ENCODE peak calls at places on chromosomes 3 and 15, in four cellular contexts. One of them, this sample, is unnamed.

GRCh38 chr3:18499256-18499655 is 74.1 kb upstream of the SATB1 start:
- DNase-seq in upper lobe of right lung: no peak
- DNase-seq in SJSA1: no peak
- DNase-seq in astrocyte: no peak
- DNase-seq in this sample: no peak

GRCh38 chr3:194312743-194313281 is 38.3 kb downstream of the CPN2 start:
- DNase-seq in astrocyte: peak; percentile 85
- DNase-seq in SJSA1: no peak
- DNase-seq in upper lobe of right lung: peak; percentile 64
- DNase-seq in this sample: peak; percentile 65

GRCh38 chr3:126124896-126125295 is 41.0 kb upstream of the SLC41A3 start:
- DNase-seq in SJSA1: no peak
- DNase-seq in upper lobe of right lung: no peak
- DNase-seq in astrocyte: no peak
- DNase-seq in this sample: no peak

GRCh38 chr3:189718215-189718614 is 87.0 kb downstream of the TP63 start:
- DNase-seq in upper lobe of right lung: no peak
- DNase-seq in astrocyte: no peak
- DNase-seq in SJSA1: no peak
- DNase-seq in this sample: no peak

GRCh38 chr3:185807455-185808068 is 17.3 kb downstream of the IGF2BP2 start:
- DNase-seq in astrocyte: peak; percentile 94
- DNase-seq in upper lobe of right lung: no peak
- DNase-seq in SJSA1: peak; percentile 20
- DNase-seq in this sample: peak; percentile 95

GRCh38 chr3:61903931-61904657 is 342.7 kb downstream of the PTPRG start:
- DNase-seq in upper lobe of right lung: no peak
- DNase-seq in SJSA1: no peak
- DNase-seq in astrocyte: peak; percentile 37
- DNase-seq in this sample: peak; percentile 38

GRCh38 chr3:16177962-16178627 is 3.6 kb downstream of the GALNT15 start:
- DNase-seq in astrocyte: peak; percentile 80
- DNase-seq in upper lobe of right lung: peak; percentile 86
- DNase-seq in SJSA1: peak; percentile 92
- DNase-seq in this sample: peak; percentile 95

GRCh38 chr3:58584690-58585004 is 7.5 kb upstream of the FAM107A start:
- DNase-seq in upper lobe of right lung: no peak
- DNase-seq in astrocyte: no peak
- DNase-seq in SJSA1: no peak
- DNase-seq in this sample: peak; percentile 50

GRCh38 chr3:16147226-16147625 is 27.3 kb upstream of the GALNT15 start:
- DNase-seq in SJSA1: no peak
- DNase-seq in upper lobe of right lung: no peak
- DNase-seq in astrocyte: peak; percentile 58
- DNase-seq in this sample: peak; percentile 68

GRCh38 chr15:62607643-62608042 is 434.9 kb upstream of the TPM1 start:
- DNase-seq in SJSA1: no peak
- DNase-seq in astrocyte: peak; percentile 83
- DNase-seq in upper lobe of right lung: no peak
- DNase-seq in this sample: peak; percentile 87

GRCh38 chr15:73324496-73325170 is 44.1 kb downstream of the HCN4 start:
- DNase-seq in astrocyte: no peak
- DNase-seq in SJSA1: no peak
- DNase-seq in upper lobe of right lung: peak; percentile 49
- DNase-seq in this sample: no peak

GRCh38 chr3:193865879-193866480 is 270.0 kb upstream of the HES1 start:
- DNase-seq in upper lobe of right lung: no peak
- DNase-seq in astrocyte: no peak
- DNase-seq in SJSA1: peak; percentile 69
- DNase-seq in this sample: no peak

GRCh38 chr3:44396200-44397171 is 57.9 kb downstream of the TCAIM start:
- DNase-seq in SJSA1: no peak
- DNase-seq in astrocyte: no peak
- DNase-seq in upper lobe of right lung: no peak
- DNase-seq in this sample: no peak

DNA sequence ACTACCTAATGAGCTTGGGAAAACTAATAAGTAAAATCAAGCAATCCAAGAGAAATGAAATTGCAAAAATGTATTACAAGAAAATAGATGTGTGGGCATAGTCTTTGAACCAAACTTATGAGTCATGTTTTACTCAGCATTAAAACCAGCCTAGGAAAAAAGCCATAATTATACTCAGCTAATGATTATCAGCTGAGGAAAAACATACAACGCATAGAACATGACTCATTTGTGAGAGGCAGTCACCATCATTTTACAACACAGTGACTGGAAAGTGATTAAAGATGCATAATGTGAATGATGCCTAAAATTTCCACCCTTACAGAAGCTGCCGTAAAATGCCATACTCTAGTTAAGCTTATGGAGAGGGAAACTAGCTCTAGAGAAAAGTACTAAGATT is 238.0 kb upstream of the EOMES start:
- DNase-seq in SJSA1: no peak
- DNase-seq in astrocyte: peak; percentile 50
- DNase-seq in upper lobe of right lung: no peak
- DNase-seq in this sample: peak; percentile 91
- H3K4me1 ChIP-seq in SJSA1: no peaks in the 10 kb centered on the region
- H3K4me1 ChIP-seq in astrocyte: peaks cover 3% of the 10 kb centered on the region
- H3K4me1 ChIP-seq in upper lobe of right lung: no peaks in the 10 kb centered on the region
- H3K4me1 ChIP-seq in this sample: peaks cover 26% of the 10 kb centered on the region

GRCh38 chr15:60362318-60363023 is 35.3 kb downstream of the ANXA2 start:
- DNase-seq in SJSA1: peak; percentile 65
- DNase-seq in astrocyte: peak; percentile 81
- DNase-seq in upper lobe of right lung: no peak
- DNase-seq in this sample: peak; percentile 95

GRCh38 chr15:60355148-60355857 is 42.5 kb downstream of the ANXA2 start:
- DNase-seq in upper lobe of right lung: no peak
- DNase-seq in astrocyte: no peak
- DNase-seq in SJSA1: no peak
- DNase-seq in this sample: no peak

GRCh38 chr15:60356832-60357231 is 41.0 kb downstream of the ANXA2 start:
- DNase-seq in SJSA1: no peak
- DNase-seq in upper lobe of right lung: no peak
- DNase-seq in astrocyte: no peak
- DNase-seq in this sample: peak; percentile 60

GRCh38 chr15:60363024-60363674 is 34.6 kb downstream of the ANXA2 start:
- DNase-seq in SJSA1: no peak
- DNase-seq in upper lobe of right lung: no peak
- DNase-seq in astrocyte: no peak
- DNase-seq in this sample: no peak

DNA sequence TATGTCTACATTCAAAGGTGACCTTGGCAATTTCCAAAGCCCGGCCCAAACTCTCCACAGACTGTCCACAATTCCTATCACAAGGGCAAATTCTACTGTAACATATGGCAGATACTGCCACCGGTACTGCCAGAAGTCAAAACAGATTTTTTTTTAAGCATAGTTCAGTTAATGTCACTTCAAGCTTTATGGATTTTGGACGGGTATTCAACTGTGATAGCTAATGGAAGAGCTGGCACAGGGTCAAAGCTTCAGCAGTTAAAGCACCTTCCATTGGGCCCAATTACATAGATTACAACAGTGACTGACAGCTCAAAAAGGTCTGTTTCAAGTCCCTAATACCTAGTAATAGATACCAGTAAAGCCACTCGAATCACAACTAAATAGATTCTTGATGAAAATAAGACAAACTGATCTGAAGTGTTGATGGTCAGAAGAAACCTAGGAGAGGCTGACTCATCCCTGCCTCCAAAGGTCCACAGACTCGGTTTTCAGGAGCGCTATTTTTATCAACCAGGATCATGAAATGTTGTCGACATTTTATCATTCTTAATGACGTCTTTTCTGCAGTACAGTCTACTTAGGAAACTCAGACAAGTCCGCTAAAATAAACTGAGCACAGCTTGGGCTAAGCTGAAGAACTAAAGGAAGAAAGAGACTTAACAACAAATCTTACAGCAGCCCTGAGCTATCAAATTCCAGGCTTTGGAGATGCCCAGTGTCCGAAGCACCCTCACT is 38.7 kb downstream of the ANXA2 start:
- DNase-seq in astrocyte: peak; percentile 90
- DNase-seq in upper lobe of right lung: no peak
- DNase-seq in SJSA1: no peak
- DNase-seq in this sample: peak; percentile 80
- H3K4me1 ChIP-seq in astrocyte: peaks cover 65% of the 10 kb centered on the region
- H3K4me1 ChIP-seq in upper lobe of right lung: peaks cover 22% of the 10 kb centered on the region
- H3K4me1 ChIP-seq in SJSA1: peaks cover 30% of the 10 kb centered on the region
- H3K4me1 ChIP-seq in this sample: peaks cover 77% of the 10 kb centered on the region

GRCh38 chr15:96703794-96704550 is 373.5 kb downstream of the NR2F2 start:
- DNase-seq in SJSA1: peak; percentile 4
- DNase-seq in astrocyte: peak; percentile 2
- DNase-seq in upper lobe of right lung: no peak
- DNase-seq in this sample: peak; percentile 1

GRCh38 chr15:96703087-96703486 is 372.6 kb downstream of the NR2F2 start:
- DNase-seq in SJSA1: no peak
- DNase-seq in upper lobe of right lung: no peak
- DNase-seq in astrocyte: no peak
- DNase-seq in this sample: no peak

GRCh38 chr15:96701876-96702275 is 371.4 kb downstream of the NR2F2 start:
- DNase-seq in astrocyte: no peak
- DNase-seq in upper lobe of right lung: no peak
- DNase-seq in SJSA1: no peak
- DNase-seq in this sample: no peak

GRCh38 chr15:96701443-96701842 is 370.9 kb downstream of the NR2F2 start:
- DNase-seq in astrocyte: no peak
- DNase-seq in upper lobe of right lung: no peak
- DNase-seq in SJSA1: no peak
- DNase-seq in this sample: peak; percentile 3

DNA sequence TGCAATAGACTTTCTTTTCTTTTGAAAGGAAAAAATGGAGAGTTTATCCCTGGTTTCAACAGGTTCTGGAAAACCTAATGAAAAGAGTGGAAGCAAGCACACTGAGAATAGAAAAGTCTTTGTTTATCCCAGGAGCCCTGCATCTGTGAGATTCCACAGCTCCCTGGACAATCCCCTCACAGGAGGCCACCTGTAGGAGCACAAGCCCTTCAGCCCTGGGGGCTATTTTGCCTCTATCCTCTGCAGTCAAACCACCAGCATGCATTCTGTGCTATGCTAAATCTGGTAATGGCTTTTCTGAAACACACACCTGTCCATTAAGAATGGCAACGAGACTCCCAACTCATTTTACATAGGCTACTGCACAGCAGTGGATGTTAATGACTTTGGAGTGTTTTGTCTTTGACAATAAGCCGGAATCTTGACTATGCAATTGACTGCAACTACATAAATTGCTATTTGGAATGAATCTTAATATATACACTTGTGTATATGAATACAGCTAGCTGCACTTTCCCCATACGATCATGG is 369.4 kb downstream of the NR2F2 start:
- DNase-seq in upper lobe of right lung: no peak
- DNase-seq in astrocyte: no peak
- DNase-seq in SJSA1: no peak
- DNase-seq in this sample: no peak
- H3K4me1 ChIP-seq in upper lobe of right lung: no peaks in the 10 kb centered on the region
- H3K4me1 ChIP-seq in astrocyte: no peaks in the 10 kb centered on the region
- H3K4me1 ChIP-seq in SJSA1: no peaks in the 10 kb centered on the region
- H3K4me1 ChIP-seq in this sample: no peaks in the 10 kb centered on the region

DNA sequence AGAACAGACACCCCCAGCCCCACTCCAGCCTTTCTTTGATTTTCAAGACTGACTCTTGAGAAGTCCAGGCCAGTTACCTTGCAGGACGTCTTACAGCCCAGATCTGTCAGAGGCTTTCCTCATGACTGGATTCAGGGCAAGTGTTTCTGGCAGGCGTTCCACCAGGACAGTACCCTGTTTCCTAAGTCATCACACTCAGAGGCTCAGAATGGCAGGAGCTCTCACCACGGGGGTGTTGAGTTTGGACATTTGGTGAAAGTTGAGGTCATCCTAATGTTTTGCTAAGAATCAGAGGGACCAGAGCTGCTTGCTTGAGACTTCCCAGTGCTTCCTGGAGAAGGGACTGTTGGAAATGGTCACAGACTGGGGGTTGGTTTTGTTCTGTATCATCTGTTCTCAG is 9.4 kb downstream of the NRROS start:
- DNase-seq in SJSA1: no peak
- DNase-seq in upper lobe of right lung: no peak
- DNase-seq in astrocyte: no peak
- DNase-seq in this sample: peak; percentile 10
- H3K4me1 ChIP-seq in SJSA1: peaks cover 4% of the 10 kb centered on the region
- H3K4me1 ChIP-seq in upper lobe of right lung: peaks cover 26% of the 10 kb centered on the region
- H3K4me1 ChIP-seq in astrocyte: peaks cover 9% of the 10 kb centered on the region
- H3K4me1 ChIP-seq in this sample: peaks cover 7% of the 10 kb centered on the region

GRCh38 chr15:83067638-83067962 is 548 bp upstream of the BTBD1 start:
- DNase-seq in SJSA1: no peak
- DNase-seq in upper lobe of right lung: no peak
- DNase-seq in astrocyte: no peak
- DNase-seq in this sample: no peak
- H3K4me1 ChIP-seq in SJSA1: peaks cover 16% of the 10 kb centered on the region
- H3K4me1 ChIP-seq in upper lobe of right lung: peaks cover 32% of the 10 kb centered on the region
- H3K4me1 ChIP-seq in astrocyte: peaks cover 10% of the 10 kb centered on the region
- H3K4me1 ChIP-seq in this sample: peaks cover 18% of the 10 kb centered on the region

DNA sequence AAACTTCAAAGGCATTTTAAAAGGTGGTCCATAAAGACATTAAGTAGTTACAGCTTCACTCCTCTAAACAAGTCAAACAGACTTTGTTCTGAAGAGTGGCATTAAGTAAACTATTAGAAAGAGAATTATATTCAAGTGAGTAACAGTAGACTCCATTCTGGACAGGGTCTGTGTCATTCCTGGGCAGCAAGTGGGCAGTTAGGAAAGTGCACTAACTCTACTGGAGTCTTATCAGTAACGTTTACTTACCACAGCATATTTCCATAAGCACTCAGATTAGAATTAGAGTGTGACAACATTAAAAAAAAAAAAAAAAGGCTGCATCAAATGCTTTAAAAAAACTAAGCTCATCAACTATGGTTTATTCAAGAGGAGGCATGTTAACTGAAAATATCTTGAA is 10.6 kb downstream of the UBR1 start:
- DNase-seq in upper lobe of right lung: no peak
- DNase-seq in SJSA1: no peak
- DNase-seq in astrocyte: peak; percentile 84
- DNase-seq in this sample: peak; percentile 52
- H3K4me1 ChIP-seq in upper lobe of right lung: peaks cover 12% of the 10 kb centered on the region
- H3K4me1 ChIP-seq in SJSA1: no peaks in the 10 kb centered on the region
- H3K4me1 ChIP-seq in astrocyte: peaks cover 20% of the 10 kb centered on the region
- H3K4me1 ChIP-seq in this sample: peaks cover 26% of the 10 kb centered on the region

DNA sequence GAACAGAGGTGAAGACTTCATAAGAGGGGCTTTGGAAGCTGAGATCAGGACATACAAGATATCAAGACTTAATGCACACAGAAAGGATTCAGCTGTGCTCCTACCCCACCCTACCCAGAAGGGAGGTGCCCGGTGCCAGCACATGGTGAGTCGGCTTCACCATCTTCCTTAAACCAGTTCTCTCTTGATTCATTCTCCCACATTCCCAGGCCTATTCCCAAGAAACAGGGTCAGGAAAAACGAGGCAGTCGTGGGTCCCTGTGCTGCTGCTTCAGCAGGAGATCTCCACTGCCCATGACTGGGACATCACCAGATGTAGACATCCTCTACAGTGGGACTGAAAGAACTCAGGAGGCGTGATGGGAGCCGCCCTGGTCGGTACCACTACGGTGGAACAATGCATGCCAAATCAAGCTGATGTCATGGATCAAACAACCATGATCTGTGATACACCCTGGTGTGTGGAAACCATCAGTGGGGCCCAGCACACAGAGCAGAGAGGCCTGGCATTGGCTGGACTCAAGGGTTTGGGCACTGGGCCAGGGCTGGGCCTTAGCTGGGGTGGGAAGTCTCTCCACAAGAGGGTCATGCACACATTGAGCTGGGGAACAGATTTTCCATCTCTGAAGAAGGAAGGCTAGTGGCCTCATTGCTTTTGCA is 41.9 kb downstream of the CCDC12 start:
- DNase-seq in SJSA1: no peak
- DNase-seq in astrocyte: no peak
- DNase-seq in upper lobe of right lung: peak; percentile 78
- DNase-seq in this sample: peak; percentile 86
- H3K4me1 ChIP-seq in SJSA1: peaks cover 60% of the 10 kb centered on the region
- H3K4me1 ChIP-seq in astrocyte: peaks cover 54% of the 10 kb centered on the region
- H3K4me1 ChIP-seq in upper lobe of right lung: peaks cover 74% of the 10 kb centered on the region
- H3K4me1 ChIP-seq in this sample: peaks cover 58% of the 10 kb centered on the region

This sample was measured in GM23248.